ENCODE peak calls at places on chromosome 14, in four cellular contexts. O is CD8-positive, alpha-beta T cell; A is left ventricle myocardium superior; N is activated T-cell treated with anti-CD3 and anti-CD28 coated beads, Interleukin-2, amount 50 U/mL, for 72 hours. R is an unnamed sample.
A peak's percentile ranks its signal among the peaks of the same experiment; 100 is the strongest.

GRCh38 chr14:99754141-99755067 is 38.8 kb upstream of the EML1 start:
- ATAC-seq in O (no peak), A (no peak), N (peak; percentile 70), R (no peak)

GRCh38 chr14:71592361-71592760 is 339.9 kb upstream of the RGS6 start:
- ATAC-seq in O (no peak), A (no peak), N (no peak), R (no peak)

GRCh38 chr14:52013984-52014600 is 24.7 kb downstream of the RTRAF start:
- ATAC-seq in O (no peak), A (peak; percentile 52), N (peak; percentile 9), R (peak; percentile 36)

GRCh38 chr14:64442300-64442988 is 22.9 kb upstream of the AKAP5 start:
- ATAC-seq in O (no peak), A (peak; percentile 91), N (no peak), R (no peak)

GRCh38 chr14:87643005-87643404 is 350.0 kb downstream of the GALC start:
- ATAC-seq in O (no peak), A (no peak), N (no peak), R (no peak)

GRCh38 chr14:95444132-95445129 is 72.0 kb downstream of the SYNE3 start:
- ATAC-seq in O (no peak), A (no peak), N (no peak), R (no peak)

GRCh38 chr14:103105580-103106168 is 11.1 kb downstream of the EXOC3L4 start:
- ATAC-seq in O (no peak), A (no peak), N (peak; percentile 30), R (no peak)

GRCh38 chr14:92437729-92438280 is 75.8 kb upstream of the RIN3 start:
- ATAC-seq in O (no peak), A (no peak), N (no peak), R (no peak)

GRCh38 chr14:83196235-83196634 is 1662.6 kb upstream of the SEL1L start:
- ATAC-seq in O (no peak), A (no peak), N (no peak), R (no peak)

GRCh38 chr14:68860771-68861170 is 67.9 kb upstream of the ZFP36L1 start:
- ATAC-seq in O (no peak), A (no peak), N (no peak), R (no peak)

GRCh38 chr14:77458249-77458950 is 507 bp downstream of the AHSA1 start:
- ATAC-seq in O (no peak), A (peak; percentile 36), N (peak; percentile 13), R (peak; percentile 50)

GRCh38 chr14:65238456-65238855 is 136.1 kb upstream of the MAX start:
- ATAC-seq in O (no peak), A (no peak), N (no peak), R (no peak)

GRCh38 chr14:89907655-89908054 is 46.9 kb downstream of the EFCAB11 start:
- ATAC-seq in O (no peak), A (no peak), N (no peak), R (no peak)

GRCh38 chr14:92387610-92388009 is 64.6 kb downstream of the SLC24A4 start:
- ATAC-seq in O (no peak), A (no peak), N (no peak), R (no peak)

GRCh38 chr14:70045715-70046535 is 142.8 kb downstream of the SLC8A3 start:
- ATAC-seq in O (no peak), A (peak; percentile 82), N (no peak), R (peak; percentile 83)

GRCh38 chr14:71116206-71117122 is 209.2 kb downstream of the PCNX1 start:
- ATAC-seq in O (no peak), A (no peak), N (no peak), R (no peak)

GRCh38 chr14:73795974-73796373 is 55.7 kb upstream of the PTGR2 start:
- ATAC-seq in O (no peak), A (no peak), N (no peak), R (peak; percentile 76)

GRCh38 chr14:67343601-67344230 is 15.9 kb downstream of the ATP6V1D start:
- ATAC-seq in O (no peak), A (no peak), N (no peak), R (peak; percentile 88)

GRCh38 chr14:104239866-104240301 is 101.5 kb downstream of the KIF26A start:
- ATAC-seq in O (no peak), A (no peak), N (no peak), R (no peak)

GRCh38 chr14:99436247-99437180 is 44.1 kb downstream of the SETD3 start:
- ATAC-seq in O (no peak), A (peak; percentile 35), N (no peak), R (no peak)

GRCh38 chr14:102279688-102280348 is 25.1 kb downstream of the MOK start:
- ATAC-seq in O (no peak), A (no peak), N (peak; percentile 43), R (peak; percentile 90)

R was measured in esophagus mucosa.